ENCODE peak calls at places on chromosomes 16 and 17, in ten cellular contexts. R is endodermal cell, N is gastrocnemius medialis, F is HCT116, O is dorsolateral prefrontal cortex, C is upper lobe of right lung, Q is GM12865, M is neural progenitor cell, P is ascending aorta, L is body of pancreas. A is an unnamed sample.

GRCh38 chr16:73064227-73064995 is 16.5 kb upstream of the ZFHX3 start:
- DNase-seq in Q (no peak), N (peak), R (peak), F (no peak), O (no peak), L (no peak), P (no peak), M (no peak), C (no peak), A (no peak)

GRCh38 chr17:7834554-7834890 is 505 bp downstream of the KDM6B start:
- DNase-seq in R (no peak), L (peak), N (peak), O (no peak), M (no peak), F (no peak), Q (peak), C (peak), P (no peak), A (no peak)

GRCh38 chr17:34703533-34703932 is 124.2 kb downstream of the TMEM132E start:
- DNase-seq in N (no peak), O (no peak), M (peak), C (no peak), L (peak), R (peak), Q (peak), F (no peak), P (no peak), A (peak)

GRCh38 chr16:31460582-31461002 is 1.3 kb downstream of the ARMC5 start:
- DNase-seq in R (no peak), C (peak), N (no peak), O (no peak), F (peak), P (no peak), M (peak), Q (peak), L (no peak), A (no peak)

GRCh38 chr17:50550661-50551432 is 3.9 kb downstream of the SPATA20 start:
- DNase-seq in F (peak), N (peak), R (peak), O (peak), P (peak), Q (peak), M (peak), L (peak), C (peak), A (no peak)

GRCh38 chr17:17710728-17711541 is 29.7 kb downstream of the RAI1 start:
- DNase-seq in N (no peak), L (peak), M (peak), O (peak), C (peak), R (peak), F (peak), Q (no peak), P (peak), A (peak)

GRCh38 chr16:23877107-23878070 is 41.6 kb downstream of the PRKCB start:
- DNase-seq in M (no peak), P (no peak), L (no peak), R (peak), C (no peak), O (no peak), F (no peak), Q (peak), N (no peak), A (no peak)

GRCh38 chr17:4393806-4394205 is 27.3 kb upstream of the UBE2G1 start:
- DNase-seq in Q (peak), N (no peak), R (peak), O (no peak), P (no peak), C (no peak), M (no peak), L (no peak), F (no peak), A (no peak)

GRCh38 chr17:31074772-31075538 is 19.8 kb upstream of the NF1 start:
- DNase-seq in F (no peak), R (peak), M (peak), P (no peak), N (no peak), O (no peak), Q (no peak), C (no peak), L (no peak), A (no peak)

GRCh38 chr17:34456121-34456520 is 93.1 kb upstream of the CCL1 start:
- DNase-seq in N (no peak), Q (no peak), F (no peak), R (no peak), M (no peak), L (no peak), P (no peak), C (no peak), O (no peak), A (no peak)

GRCh38 chr17:3695723-3696411 is at the start of gene P2RX5:
- DNase-seq in O (peak), N (peak), Q (peak), M (peak), F (no peak), C (no peak), P (no peak), L (peak), R (peak), A (no peak)

GRCh38 chr16:64278196-64278595 is 843.7 kb downstream of the CDH11 start:
- DNase-seq in L (no peak), N (no peak), R (no peak), O (no peak), F (no peak), M (no peak), C (no peak), Q (no peak), P (no peak), A (no peak)

GRCh38 chr16:4847774-4848587 is 700 bp downstream of the UBN1 start:
- DNase-seq in C (peak), M (peak), F (no peak), Q (no peak), L (peak), P (no peak), N (peak), R (peak), O (peak), A (no peak)

GRCh38 chr16:20938426-20938825 is 37.9 kb downstream of the LYRM1 start:
- DNase-seq in Q (no peak), M (no peak), F (no peak), L (no peak), P (no peak), N (no peak), R (no peak), C (no peak), O (no peak), A (no peak)

GRCh38 chr16:89072216-89073130 is 21.2 kb upstream of the ACSF3 start:
- DNase-seq in N (no peak), C (no peak), M (no peak), O (no peak), F (no peak), L (no peak), P (no peak), R (no peak), Q (no peak), A (no peak)

GRCh38 chr17:50922107-50922506 is 56.0 kb upstream of the TOB1 start:
- DNase-seq in O (no peak), F (no peak), R (no peak), N (no peak), M (no peak), Q (no peak), L (no peak), C (no peak), P (no peak), A (no peak)

GRCh38 chr16:56332464-56333079 is 92.8 kb downstream of the AMFR start:
- DNase-seq in L (peak), O (peak), M (peak), F (peak), N (peak), R (peak), C (peak), Q (peak), P (no peak), A (peak)

GRCh38 chr16:79876332-79876730 is 275.8 kb upstream of the MAF start:
- DNase-seq in L (no peak), P (no peak), O (no peak), N (no peak), R (no peak), F (no peak), Q (peak), C (no peak), M (no peak), A (no peak)

GRCh38 chr16:87062569-87063442 is 254.4 kb downstream of the C16orf95 start:
- DNase-seq in N (peak), L (peak), Q (peak), O (peak), R (peak), P (no peak), F (peak), C (no peak), M (peak), A (no peak)

GRCh38 chr17:69030145-69030544 is 30.6 kb downstream of the ABCA9 start:
- DNase-seq in R (no peak), O (no peak), N (no peak), Q (no peak), P (no peak), F (no peak), L (no peak), C (no peak), M (no peak), A (no peak)

GRCh38 chr17:68195667-68196393 is 52.0 kb upstream of the AMZ2 start:
- DNase-seq in C (no peak), N (no peak), F (no peak), O (no peak), R (peak), P (no peak), L (no peak), Q (no peak), M (peak), A (no peak)

GRCh38 chr17:40909351-40909750 is 24.3 kb upstream of the KRT20 start:
- DNase-seq in P (peak), C (peak), M (peak), O (peak), N (peak), F (peak), Q (peak), R (peak), L (peak), A (peak)

GRCh38 chr17:82205720-82206508 is 6.7 kb downstream of the CCDC57 start:
- DNase-seq in C (peak), M (peak), O (peak), Q (peak), P (peak), N (peak), R (peak), L (peak), F (peak), A (peak)
- TF ChIP-seq CTCF in C (peak), M (peak), O (peak), Q (peak), P (peak), N (peak), R (peak), L (peak), F (no peak), A (peak)

GRCh38 chr17:46031440-46031839 is 32.4 kb downstream of the STH start:
- DNase-seq in O (no peak), C (no peak), L (peak), N (no peak), P (no peak), M (no peak), Q (no peak), F (no peak), R (no peak), A (no peak)
- H3K4me3 ChIP-seq in O (no peak), C (no peak), L (no peak), N (no peak), P (no peak), M (no peak), Q (no peak), F (no peak), R (no peak), A (no peak)

GRCh38 chr17:82914375-82914774 is 74.6 kb upstream of the ZNF750 start:
- DNase-seq in P (no peak), F (no peak), Q (peak), M (no peak), N (peak), O (no peak), L (peak), C (peak), R (no peak), A (no peak)
- TF ChIP-seq CTCF in P (no peak), F (no peak), Q (peak), M (no peak), N (peak), O (no peak), L (peak), C (peak), R (no peak), A (peak)

GRCh38 chr17:76074390-76075363 is at the start of gene GALR2:
- DNase-seq in C (peak), L (no peak), O (no peak), Q (no peak), R (peak), P (no peak), F (no peak), M (peak), N (peak), A (no peak)
- H3K4me3 ChIP-seq in C (no peak), L (no peak), O (no peak), Q (no peak), R (peak), P (no peak), F (no peak), M (peak), N (no peak), A (no peak)

GRCh38 chr17:48134912-48135480 is 27.4 kb downstream of the SNX11 start:
- DNase-seq in C (no peak), R (peak), O (no peak), N (no peak), L (no peak), Q (no peak), P (no peak), F (no peak), M (peak), A (no peak)
- TF ChIP-seq CTCF in C (no peak), R (peak), O (no peak), N (no peak), L (no peak), Q (peak), P (no peak), F (peak), M (peak), A (no peak)

GRCh38 chr17:42537156-42537805 is 1.2 kb downstream of the NAGLU start:
- DNase-seq in O (no peak), R (no peak), M (no peak), P (no peak), C (peak), F (no peak), L (no peak), N (no peak), Q (no peak), A (no peak)
- H3K4me3 ChIP-seq in O (peak), R (peak), M (peak), P (peak), C (peak), F (peak), L (peak), N (peak), Q (peak), A (peak)

DNA sequence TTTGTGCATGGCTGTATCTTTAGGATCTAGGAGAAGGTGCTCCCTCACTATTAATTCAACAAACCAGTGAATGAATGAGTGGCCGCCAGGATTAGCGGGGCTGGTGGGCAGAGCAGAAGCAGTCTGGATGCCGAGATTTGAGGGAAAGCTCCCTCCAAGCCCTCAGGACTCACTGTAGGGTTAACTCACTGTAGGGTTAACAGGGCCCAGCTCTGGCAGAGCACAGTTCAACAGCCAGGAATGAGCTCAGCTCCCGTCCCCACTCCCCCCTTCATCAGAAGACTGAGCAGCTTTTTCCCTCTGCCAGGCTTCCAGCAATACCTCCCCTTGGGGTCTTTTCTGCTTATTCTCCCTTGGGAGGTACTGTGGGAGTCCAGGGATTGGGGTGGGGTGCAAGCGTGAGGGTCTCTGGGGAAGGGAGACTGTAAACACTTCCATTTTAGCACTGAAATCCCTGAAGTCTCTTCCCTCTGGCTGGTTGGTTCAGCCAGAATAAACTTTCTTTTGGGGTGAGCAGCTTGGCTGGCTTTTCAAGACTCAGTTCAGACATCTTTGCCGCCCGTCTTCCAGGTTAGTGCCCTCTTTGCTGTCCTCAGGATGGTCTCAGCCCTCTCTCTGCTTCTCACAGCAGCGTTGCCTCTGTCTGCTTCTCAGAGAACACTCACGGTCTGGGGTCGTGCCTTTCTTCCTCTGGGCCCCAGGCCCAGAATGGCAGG is 53.7 kb upstream of the WSB1 start:
- DNase-seq in P (no peak), L (no peak), F (no peak), M (no peak), R (no peak), N (no peak), Q (no peak), O (no peak), C (no peak), A (no peak)
- TF ChIP-seq CTCF in P (no peak), L (no peak), F (no peak), M (no peak), R (no peak), N (no peak), Q (no peak), O (no peak), C (no peak), A (no peak)

A was measured in LNCaP clone FGC.